ENCODE peak calls at places on chromosomes 4 and X, in six cellular contexts. One of them, this sample, is unnamed.

GRCh38 chr4:76856183-76856969 is 41.6 kb downstream of the SOWAHB start:
- DNase-seq in Jurkat, Clone E6-1: no peak
- DNase-seq in globus pallidus: peak; percentile 5
- DNase-seq in T-helper 2 cell: no peak
- DNase-seq in WTC11: no peak
- DNase-seq in pons: no peak
- DNase-seq in this sample: no peak

GRCh38 chr4:819401-820229 is 6.3 kb downstream of the CPLX1 start:
- DNase-seq in Jurkat, Clone E6-1: no peak
- DNase-seq in globus pallidus: no peak
- DNase-seq in T-helper 2 cell: no peak
- DNase-seq in WTC11: no peak
- DNase-seq in pons: no peak
- DNase-seq in this sample: no peak

GRCh38 chrX:23888887-23889501 is 18.7 kb downstream of the APOO start:
- DNase-seq in Jurkat, Clone E6-1: no peak
- DNase-seq in globus pallidus: no peak
- DNase-seq in T-helper 2 cell: no peak
- DNase-seq in WTC11: no peak
- DNase-seq in pons: no peak
- DNase-seq in this sample: no peak

GRCh38 chr4:109383823-109384222 is 49.8 kb upstream of the SEC24B start:
- DNase-seq in Jurkat, Clone E6-1: no peak
- DNase-seq in globus pallidus: no peak
- DNase-seq in T-helper 2 cell: no peak
- DNase-seq in WTC11: no peak
- DNase-seq in pons: no peak
- DNase-seq in this sample: no peak

GRCh38 chr4:123651536-123652175 is 255.1 kb downstream of the SPRY1 start:
- DNase-seq in Jurkat, Clone E6-1: no peak
- DNase-seq in globus pallidus: no peak
- DNase-seq in T-helper 2 cell: no peak
- DNase-seq in WTC11: no peak
- DNase-seq in pons: no peak
- DNase-seq in this sample: no peak

GRCh38 chrX:9019151-9019550 is 14.8 kb downstream of the FAM9B start:
- DNase-seq in Jurkat, Clone E6-1: no peak
- DNase-seq in globus pallidus: no peak
- DNase-seq in T-helper 2 cell: no peak
- DNase-seq in WTC11: no peak
- DNase-seq in pons: no peak
- DNase-seq in this sample: no peak

GRCh38 chr4:52260507-52261302 is 209.6 kb downstream of the SPATA18 start:
- DNase-seq in Jurkat, Clone E6-1: no peak
- DNase-seq in globus pallidus: peak; percentile 60
- DNase-seq in T-helper 2 cell: no peak
- DNase-seq in WTC11: no peak
- DNase-seq in pons: peak; percentile 81
- DNase-seq in this sample: no peak

GRCh38 chr4:101018836-101019235 is 328.5 kb downstream of the PPP3CA start:
- DNase-seq in Jurkat, Clone E6-1: no peak
- DNase-seq in globus pallidus: no peak
- DNase-seq in T-helper 2 cell: no peak
- DNase-seq in WTC11: no peak
- DNase-seq in pons: no peak
- DNase-seq in this sample: no peak

GRCh38 chr4:189804884-189805283 is 135.8 kb upstream of the FRG1 start:
- DNase-seq in Jurkat, Clone E6-1: no peak
- DNase-seq in globus pallidus: no peak
- DNase-seq in T-helper 2 cell: no peak
- DNase-seq in WTC11: no peak
- DNase-seq in pons: no peak
- DNase-seq in this sample: no peak

GRCh38 chrX:131588995-131589394 is 45.1 kb downstream of the OR13H1 start:
- DNase-seq in Jurkat, Clone E6-1: no peak
- DNase-seq in globus pallidus: no peak
- DNase-seq in T-helper 2 cell: no peak
- DNase-seq in WTC11: no peak
- DNase-seq in pons: no peak
- DNase-seq in this sample: no peak

GRCh38 chr4:101031971-101032370 is 315.4 kb downstream of the PPP3CA start:
- DNase-seq in Jurkat, Clone E6-1: no peak
- DNase-seq in globus pallidus: no peak
- DNase-seq in T-helper 2 cell: no peak
- DNase-seq in WTC11: peak; percentile 22
- DNase-seq in pons: no peak
- DNase-seq in this sample: peak; percentile 82

GRCh38 chrX:36357855-36358254 is 438.3 kb downstream of the CFAP47 start:
- DNase-seq in Jurkat, Clone E6-1: no peak
- DNase-seq in globus pallidus: no peak
- DNase-seq in T-helper 2 cell: no peak
- DNase-seq in WTC11: no peak
- DNase-seq in pons: no peak
- DNase-seq in this sample: no peak

GRCh38 chr4:157728215-157728614 is 444.6 kb downstream of the GASK1B start:
- DNase-seq in Jurkat, Clone E6-1: no peak
- DNase-seq in globus pallidus: no peak
- DNase-seq in T-helper 2 cell: no peak
- DNase-seq in WTC11: no peak
- DNase-seq in pons: no peak
- DNase-seq in this sample: no peak

GRCh38 chr4:52037730-52038108 is 380 bp downstream of the SGCB start:
- DNase-seq in Jurkat, Clone E6-1: peak; percentile 18
- DNase-seq in globus pallidus: peak; percentile 62
- DNase-seq in T-helper 2 cell: no peak
- DNase-seq in WTC11: peak; percentile 64
- DNase-seq in pons: peak; percentile 49
- DNase-seq in this sample: peak; percentile 74

GRCh38 chrX:63513825-63514574 is 162.9 kb upstream of the SPIN4 start:
- DNase-seq in Jurkat, Clone E6-1: no peak
- DNase-seq in globus pallidus: no peak
- DNase-seq in T-helper 2 cell: no peak
- DNase-seq in WTC11: no peak
- DNase-seq in pons: no peak
- DNase-seq in this sample: no peak

GRCh38 chrX:44946771-44947170 is 73.8 kb downstream of the KDM6A start:
- DNase-seq in Jurkat, Clone E6-1: no peak
- DNase-seq in globus pallidus: no peak
- DNase-seq in T-helper 2 cell: no peak
- DNase-seq in WTC11: no peak
- DNase-seq in pons: no peak
- DNase-seq in this sample: no peak

GRCh38 chr4:11228575-11228974 is 200.1 kb downstream of the HS3ST1 start:
- DNase-seq in Jurkat, Clone E6-1: no peak
- DNase-seq in globus pallidus: no peak
- DNase-seq in T-helper 2 cell: no peak
- DNase-seq in WTC11: no peak
- DNase-seq in pons: no peak
- DNase-seq in this sample: no peak

GRCh38 chr4:53196195-53196641 is 169.6 kb downstream of the SCFD2 start:
- DNase-seq in Jurkat, Clone E6-1: no peak
- DNase-seq in globus pallidus: no peak
- DNase-seq in T-helper 2 cell: no peak
- DNase-seq in WTC11: no peak
- DNase-seq in pons: peak; percentile 51
- DNase-seq in this sample: no peak

GRCh38 chr4:143558823-143559756 is 45.6 kb downstream of the SMARCA5 start:
- DNase-seq in Jurkat, Clone E6-1: no peak
- DNase-seq in globus pallidus: peak; percentile 31
- DNase-seq in T-helper 2 cell: peak; percentile 65
- DNase-seq in WTC11: peak; percentile 86
- DNase-seq in pons: peak; percentile 60
- DNase-seq in this sample: peak; percentile 81

GRCh38 chr4:1785592-1785991 is 7.5 kb upstream of the FGFR3 start:
- DNase-seq in Jurkat, Clone E6-1: no peak
- DNase-seq in globus pallidus: no peak
- DNase-seq in T-helper 2 cell: no peak
- DNase-seq in WTC11: no peak
- DNase-seq in pons: no peak
- DNase-seq in this sample: no peak

GRCh38 chr4:1060121-1060520 is 48.7 kb downstream of the FGFRL1 start:
- DNase-seq in Jurkat, Clone E6-1: no peak
- DNase-seq in globus pallidus: no peak
- DNase-seq in T-helper 2 cell: no peak
- DNase-seq in WTC11: no peak
- DNase-seq in pons: no peak
- DNase-seq in this sample: no peak

GRCh38 chr4:169054879-169055278 is 44.8 kb upstream of the CBR4 start:
- DNase-seq in Jurkat, Clone E6-1: no peak
- DNase-seq in globus pallidus: no peak
- DNase-seq in T-helper 2 cell: no peak
- DNase-seq in WTC11: no peak
- DNase-seq in pons: no peak
- DNase-seq in this sample: no peak

GRCh38 chrX:137198040-137198439 is 164.2 kb upstream of the GPR101 start:
- DNase-seq in Jurkat, Clone E6-1: no peak
- DNase-seq in globus pallidus: no peak
- DNase-seq in T-helper 2 cell: no peak
- DNase-seq in WTC11: no peak
- DNase-seq in pons: no peak
- DNase-seq in this sample: no peak

GRCh38 chr4:169791527-169792156 is 33.9 kb upstream of the HPF1 start:
- DNase-seq in Jurkat, Clone E6-1: no peak
- DNase-seq in globus pallidus: peak; percentile 82
- DNase-seq in T-helper 2 cell: no peak
- DNase-seq in WTC11: peak; percentile 66
- DNase-seq in pons: peak; percentile 87
- DNase-seq in this sample: peak; percentile 81

This sample was measured in neural progenitor cell.